ENCODE peak calls at places on chromosomes 7 and 10, in five cellular contexts. J is DND-41; S is MM.1S; B is right cardiac atrium; X is CD8-positive, alpha-beta T cell. O is an unnamed sample. For H3K9me3, the result is how much of the 10 kb centered on the place peaks cover.

GRCh38 chr7:74083117-74083876 is at the start of gene LIMK1:
- DNase-seq in S (peak), J (peak), X (peak), B (peak), O (no peak)

GRCh38 chr10:17993361-17993760 is 41.6 kb downstream of the SLC39A12 start:
- DNase-seq in X (no peak), B (no peak), J (no peak), S (no peak), O (no peak)

GRCh38 chr10:22851865-22852239 is 76.0 kb upstream of the ARMC3 start:
- DNase-seq in X (no peak), S (no peak), J (no peak), B (no peak), O (no peak)

GRCh38 chr10:16519250-16519907 is 2.3 kb downstream of the C1QL3 start:
- DNase-seq in S (no peak), B (no peak), X (no peak), J (no peak), O (no peak)

GRCh38 chr10:103638948-103639347 is 145.4 kb downstream of the NEURL1 start:
- DNase-seq in X (no peak), S (no peak), J (no peak), B (peak), O (no peak)

GRCh38 chr7:33774762-33775523 is 130.4 kb upstream of the BMPER start:
- DNase-seq in X (no peak), B (peak), J (no peak), S (no peak), O (no peak)

GRCh38 chr10:118912961-118913360 is 116.6 kb upstream of the NANOS1 start:
- DNase-seq in X (no peak), B (no peak), S (no peak), J (no peak), O (no peak)

GRCh38 chr7:129730159-129730558 is 118.6 kb downstream of the NRF1 start:
- DNase-seq in S (no peak), B (no peak), X (no peak), J (no peak), O (no peak)

GRCh38 chr10:7411671-7412481 is 1.0 kb upstream of the SFMBT2 start:
- DNase-seq in S (no peak), X (no peak), B (peak), J (no peak), O (no peak)

GRCh38 chr10:7484456-7485266 is 73.8 kb upstream of the SFMBT2 start:
- DNase-seq in J (peak), S (peak), B (no peak), X (peak), O (no peak)

GRCh38 chr10:106033065-106033464 is 1131.4 kb downstream of the SORCS1 start:
- DNase-seq in S (no peak), J (no peak), B (no peak), X (no peak), O (no peak)

GRCh38 chr10:128675405-128675804 is 549.2 kb upstream of the MKI67 start:
- DNase-seq in S (no peak), X (no peak), B (no peak), J (no peak), O (no peak)

GRCh38 chr7:35415411-35415822 is 161.5 kb upstream of the TBX20 start:
- DNase-seq in J (no peak), S (no peak), X (no peak), B (peak), O (no peak)

GRCh38 chr10:19922236-19922963 is 106.2 kb downstream of the PLXDC2 start:
- DNase-seq in S (no peak), B (no peak), X (no peak), J (no peak), O (no peak)

GRCh38 chr7:40303996-40304395 is 169.2 kb downstream of the SUGCT start:
- DNase-seq in B (no peak), J (no peak), S (no peak), X (no peak), O (no peak)

GRCh38 chr10:33162248-33162575 is 172.3 kb downstream of the NRP1 start:
- DNase-seq in X (no peak), S (no peak), B (no peak), J (no peak), O (no peak)

GRCh38 chr7:114243019-114243507 is 171.6 kb upstream of the FOXP2 start:
- DNase-seq in X (no peak), S (no peak), B (no peak), J (no peak), O (no peak)

GRCh38 chr7:37028909-37029440 is 304.7 kb upstream of the AOAH start:
- DNase-seq in J (peak), S (no peak), B (no peak), X (no peak), O (no peak)

GRCh38 chr10:67659497-67659896 is 36.5 kb downstream of the CTNNA3 start:
- DNase-seq in B (no peak), J (no peak), S (no peak), X (no peak), O (no peak)

GRCh38 chr10:73850863-73851461 is 23.4 kb downstream of the CAMK2G start:
- DNase-seq in J (no peak), S (no peak), X (no peak), B (peak), O (no peak)

GRCh38 chr10:70672993-70673928 is 955 bp downstream of the ADAMTS14 start:
- DNase-seq in X (no peak), B (peak), J (no peak), S (no peak), O (no peak)

GRCh38 chr10:21363087-21363752 is 162.3 kb downstream of the SKIDA1 start:
- DNase-seq in X (no peak), J (no peak), S (no peak), B (no peak), O (no peak)

GRCh38 chr7:124702385-124702784 is 63.2 kb downstream of the GPR37 start:
- DNase-seq in B (no peak), J (no peak), S (no peak), X (no peak), O (no peak)

GRCh38 chr7:98034044-98035035 is 44.3 kb upstream of the OCM2 start:
- DNase-seq in S (no peak), X (no peak), J (no peak), B (no peak), O (no peak)

GRCh38 chr10:33314788-33315561 is 19.5 kb downstream of the NRP1 start:
- DNase-seq in B (no peak), X (no peak), S (no peak), J (no peak), O (no peak)

GRCh38 chr7:124603066-124603465 is 162.5 kb downstream of the GPR37 start:
- DNase-seq in X (no peak), S (no peak), B (no peak), J (no peak), O (no peak)

GRCh38 chr7:124791426-124791825 is 25.8 kb upstream of the GPR37 start:
- DNase-seq in X (no peak), S (no peak), B (no peak), J (no peak), O (no peak)

GRCh38 chr7:37728747-37729146 is 45.2 kb downstream of the GPR141 start:
- DNase-seq in B (no peak), X (no peak), J (no peak), S (no peak), O (no peak)

GRCh38 chr7:142776206-142776844 is 5.6 kb downstream of the PRSS2 start:
- DNase-seq in J (no peak), S (no peak), X (no peak), B (no peak), O (no peak)

GRCh38 chr7:137994091-137994688 is 7.7 kb downstream of the CREB3L2 start:
- DNase-seq in J (no peak), X (no peak), S (no peak), B (no peak), O (no peak)

GRCh38 chr7:17661982-17662585 is 278.2 kb downstream of the SNX13 start:
- DNase-seq in J (no peak), S (no peak), X (no peak), B (no peak), O (no peak)

GRCh38 chr7:47407821-47408674 is 173.9 kb downstream of the TNS3 start:
- DNase-seq in J (no peak), X (no peak), B (no peak), S (no peak), O (no peak)

GRCh38 chr7:27149817-27150567 is 2.4 kb downstream of the HOXA3 start:
- DNase-seq in B (no peak), X (no peak), S (no peak), J (no peak), O (peak)

GRCh38 chr7:17532861-17533404 is 234.5 kb downstream of the AHR start:
- DNase-seq in X (no peak), J (no peak), S (no peak), B (no peak), O (peak)

GRCh38 chr7:140263277-140263676 is 86.5 kb upstream of the KDM7A start:
- DNase-seq in X (peak), J (peak), S (no peak), B (no peak), O (no peak)

GRCh38 chr7:20329389-20330175 is 1.1 kb upstream of the ITGB8 start:
- DNase-seq in S (peak), B (peak), J (no peak), X (no peak), O (peak)

GRCh38 chr10:47406870-47407648 is 23.0 kb upstream of the ZNF488 start:
- DNase-seq in B (peak), S (no peak), X (no peak), J (no peak), O (peak)

GRCh38 chr10:32790483-32790882 is 167.5 kb downstream of the ITGB1 start:
- DNase-seq in J (no peak), S (no peak), X (no peak), B (no peak), O (no peak)

GRCh38 chr7:99137418-99138180 is 6.3 kb downstream of the SMURF1 start:
- DNase-seq in J (no peak), S (no peak), X (no peak), B (no peak), O (no peak)

GRCh38 chr7:112176241-112176640 is 30.0 kb downstream of the DOCK4 start:
- DNase-seq in J (no peak), S (no peak), X (no peak), B (no peak), O (no peak)

GRCh38 chr7:125899577-125899976 is 970.0 kb upstream of the POT1 start:
- DNase-seq in J (no peak), B (no peak), X (no peak), S (no peak), O (no peak)
- H3K9me3 ChIP-seq in J (under half), B (under half), X (under half), S (under half), O (under half)

GRCh38 chr10:95332666-95333249 is 42.0 kb upstream of the PDLIM1 start:
- DNase-seq in S (no peak), J (no peak), X (no peak), B (no peak), O (no peak)
- H3K27ac ChIP-seq in S (no peak), J (no peak), X (no peak), B (no peak), O (no peak)

DNA sequence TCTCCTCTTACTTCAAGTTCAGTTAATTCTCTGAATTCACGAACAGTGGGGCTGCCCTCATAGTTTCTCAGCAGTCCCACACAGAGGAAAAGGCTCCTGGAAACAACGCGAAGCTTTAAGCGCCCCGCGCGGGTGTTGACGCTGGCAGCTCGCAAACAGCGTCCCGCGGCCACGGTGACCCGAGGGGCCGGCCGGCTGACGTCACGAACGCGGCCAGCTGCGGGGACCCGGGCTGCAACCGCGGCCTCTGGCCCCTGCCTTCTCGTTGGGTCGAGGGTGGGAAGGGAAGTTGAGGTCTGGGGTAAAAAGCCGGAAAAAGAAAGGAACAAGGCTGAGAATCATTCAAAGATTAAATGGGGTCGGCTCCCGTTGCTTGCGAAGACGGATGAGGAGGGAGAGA is 7.2 kb upstream of the FEZF1 start:
- DNase-seq in B (peak), S (no peak), J (no peak), X (no peak), O (no peak)
- H3K4me3 ChIP-seq in B (no peak), S (no peak), J (no peak), X (no peak), O (no peak)

DNA sequence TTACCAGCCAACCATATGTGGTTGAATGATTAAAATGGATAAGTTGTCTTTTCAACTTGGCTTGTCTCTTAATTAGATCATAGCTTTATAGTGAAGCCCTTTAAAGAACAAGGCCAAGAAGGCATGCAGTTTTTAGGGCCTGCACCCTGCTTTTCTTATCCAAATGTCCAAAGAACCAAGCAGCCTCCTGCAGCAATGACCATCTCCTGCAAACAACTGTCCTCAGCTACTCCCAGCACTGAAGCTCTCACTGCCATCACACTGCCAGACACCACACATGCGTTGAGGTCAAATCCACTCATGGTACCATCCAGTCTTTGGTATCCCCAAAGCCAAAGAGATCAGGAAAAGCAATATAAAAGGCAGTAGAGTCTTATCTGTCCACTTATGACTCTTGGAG is 210.3 kb downstream of the ACTR3B start:
- DNase-seq in S (no peak), X (no peak), B (no peak), J (no peak), O (no peak)
- H3K9me3 ChIP-seq in S (under half), X (under half), B (under half), J (under half), O (under half)

GRCh38 chr10:133356953-133357292 is 896 bp downstream of the FUOM start:
- DNase-seq in J (no peak), S (no peak), B (no peak), X (no peak), O (no peak)

GRCh38 chr10:133358920-133359300 is 1.1 kb upstream of the FUOM start:
- DNase-seq in B (no peak), J (no peak), S (no peak), X (no peak), O (no peak)

GRCh38 chr10:133358162-133358919 is 522 bp upstream of the FUOM start:
- DNase-seq in J (no peak), S (no peak), X (no peak), B (peak), O (no peak)

GRCh38 chr10:133356549-133356948 is 1.3 kb downstream of the FUOM start:
- DNase-seq in J (no peak), X (no peak), B (no peak), S (no peak), O (no peak)

GRCh38 chr10:133357293-133358151 is at the start of gene FUOM:
- DNase-seq in J (peak), B (peak), S (no peak), X (peak), O (no peak)
- H3K27ac ChIP-seq in J (peak), B (peak), S (no peak), X (peak), O (peak)

GRCh38 chr10:117743517-117743916 is 201.0 kb downstream of the EMX2 start:
- DNase-seq in S (no peak), J (no peak), X (no peak), B (no peak), O (no peak)
- H3K4me3 ChIP-seq in S (no peak), J (no peak), X (no peak), B (no peak), O (no peak)

GRCh38 chr7:67593807-67594206 is 597.2 kb downstream of the TYW1 start:
- DNase-seq in S (no peak), J (no peak), X (no peak), B (no peak), O (no peak)

GRCh38 chr7:67590649-67591048 is 594.0 kb downstream of the TYW1 start:
- DNase-seq in S (no peak), B (no peak), J (no peak), X (no peak), O (no peak)

GRCh38 chr7:67588631-67589030 is 592.0 kb downstream of the TYW1 start:
- DNase-seq in J (no peak), X (no peak), S (no peak), B (no peak), O (no peak)

DNA sequence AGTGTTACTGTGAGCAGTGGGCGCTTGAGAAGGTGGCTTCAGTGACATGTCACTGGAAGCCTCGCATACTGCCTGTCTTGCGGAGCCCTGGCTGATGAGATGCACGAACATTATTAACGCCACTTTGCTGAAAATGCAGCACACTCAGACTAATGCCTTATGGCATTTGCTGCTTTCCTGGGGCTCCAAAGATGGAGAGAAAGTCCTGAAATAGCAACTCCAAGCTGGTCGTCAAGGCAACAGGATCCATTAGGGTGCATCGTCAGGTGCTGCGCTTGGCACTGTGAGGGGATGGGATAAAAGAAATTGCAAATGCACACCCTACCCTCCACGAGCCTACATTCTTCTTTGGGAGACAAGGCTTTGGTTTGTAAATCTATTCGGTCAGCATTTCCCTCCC is 592.5 kb downstream of the TYW1 start:
- DNase-seq in J (no peak), B (no peak), S (no peak), X (no peak), O (no peak)
- H3K9me3 ChIP-seq in J (under half), B (under half), S (under half), X (under half), O (under half)

DNA sequence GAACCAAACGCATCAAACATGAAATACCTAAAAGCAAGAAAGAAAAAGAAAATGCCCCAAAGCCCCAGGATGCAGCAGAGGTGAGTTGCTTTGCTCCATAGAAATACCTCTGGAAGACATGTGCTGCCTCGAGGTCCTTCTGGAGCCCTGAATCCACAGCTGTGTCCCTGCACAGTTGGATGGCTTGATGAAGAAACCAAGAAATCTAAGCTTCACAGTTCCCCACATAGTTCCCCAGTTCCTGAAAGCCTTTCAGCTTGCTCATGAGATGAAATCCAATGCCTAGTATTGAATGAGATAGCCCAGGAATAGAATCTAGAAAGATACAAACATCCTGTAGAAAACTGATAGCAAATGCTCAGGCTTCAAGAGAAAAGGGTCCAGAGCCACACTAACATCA is 182.8 kb downstream of the RTKN2 start:
- DNase-seq in B (no peak), S (no peak), X (no peak), J (no peak), O (no peak)
- H3K27ac ChIP-seq in B (no peak), S (no peak), X (no peak), J (no peak), O (no peak)

DNA sequence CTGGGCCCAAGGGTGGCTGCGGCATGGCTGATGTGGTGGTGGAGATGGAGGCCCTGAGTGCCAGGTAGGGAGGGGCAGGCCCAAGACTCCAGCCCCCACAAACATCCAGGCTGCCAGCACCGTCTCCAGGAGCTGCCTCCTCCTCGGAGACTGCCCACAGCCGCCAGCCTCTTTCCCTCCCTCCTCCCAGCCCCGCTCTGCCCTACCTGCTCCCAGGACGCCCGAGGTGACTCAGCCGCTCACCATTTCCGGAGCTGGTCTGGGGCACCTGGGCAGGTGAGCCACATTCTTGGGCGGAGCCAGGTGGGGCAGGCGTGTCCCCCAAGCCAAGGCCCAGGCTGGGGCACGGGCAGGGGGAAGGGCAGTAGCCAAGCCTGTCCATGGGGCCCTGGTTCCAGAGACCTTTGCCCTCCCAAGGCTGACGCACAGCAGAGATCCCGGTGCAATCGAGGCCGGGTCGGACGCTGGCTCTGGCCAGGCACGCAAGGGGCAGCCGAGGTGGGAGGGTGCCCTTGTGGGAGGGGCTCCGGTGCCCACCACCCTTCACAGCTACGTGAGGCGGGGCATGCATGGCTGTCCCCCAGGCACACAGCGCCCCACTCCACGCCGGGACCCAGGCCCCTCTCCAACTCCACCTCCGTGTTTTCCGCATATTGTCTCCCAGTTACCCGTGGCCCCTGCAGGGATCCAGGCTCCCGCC is 8.8 kb downstream of the ADAP1 start:
- DNase-seq in S (no peak), J (no peak), X (no peak), B (peak), O (peak)
- H3K4me3 ChIP-seq in S (no peak), J (no peak), X (no peak), B (no peak), O (peak)

O was measured in RWPE2.